ENCODE peak calls at places on chromosome 6, in six cellular contexts. One of them, this sample, is unnamed.

GRCh38 chr6:71419954-71420692 is 131.5 kb downstream of the OGFRL1 start:
- DNase-seq in hepatocyte: peak
- DNase-seq in osteoblast: peak
- DNase-seq in ovary: peak
- DNase-seq in CD8-positive, alpha-beta memory T cell: no peak
- DNase-seq in Peyer's patch: peak
- DNase-seq in this sample: peak

GRCh38 chr6:42017021-42017643 is 33.2 kb upstream of the TAF8 start:
- DNase-seq in osteoblast: peak
- DNase-seq in Peyer's patch: no peak
- DNase-seq in ovary: no peak
- DNase-seq in CD8-positive, alpha-beta memory T cell: no peak
- DNase-seq in hepatocyte: no peak
- DNase-seq in this sample: no peak

GRCh38 chr6:147900191-147900830 is 391.8 kb downstream of the SAMD5 start:
- DNase-seq in hepatocyte: no peak
- DNase-seq in osteoblast: peak
- DNase-seq in ovary: no peak
- DNase-seq in CD8-positive, alpha-beta memory T cell: no peak
- DNase-seq in Peyer's patch: no peak
- DNase-seq in this sample: no peak

GRCh38 chr6:68653074-68653705 is 18.1 kb downstream of the ADGRB3 start:
- DNase-seq in CD8-positive, alpha-beta memory T cell: no peak
- DNase-seq in ovary: no peak
- DNase-seq in Peyer's patch: no peak
- DNase-seq in osteoblast: no peak
- DNase-seq in hepatocyte: no peak
- DNase-seq in this sample: no peak

GRCh38 chr6:139533573-139534471 is 159.4 kb upstream of the CITED2 start:
- DNase-seq in hepatocyte: peak
- DNase-seq in ovary: no peak
- DNase-seq in osteoblast: no peak
- DNase-seq in CD8-positive, alpha-beta memory T cell: no peak
- DNase-seq in Peyer's patch: peak
- DNase-seq in this sample: no peak

GRCh38 chr6:142903806-142904205 is 41.2 kb downstream of the HIVEP2 start:
- DNase-seq in Peyer's patch: no peak
- DNase-seq in ovary: no peak
- DNase-seq in osteoblast: no peak
- DNase-seq in CD8-positive, alpha-beta memory T cell: no peak
- DNase-seq in hepatocyte: no peak
- DNase-seq in this sample: no peak

GRCh38 chr6:106967936-106968555 is 6.5 kb downstream of the CD24 start:
- DNase-seq in hepatocyte: no peak
- DNase-seq in ovary: no peak
- DNase-seq in osteoblast: no peak
- DNase-seq in CD8-positive, alpha-beta memory T cell: no peak
- DNase-seq in Peyer's patch: no peak
- DNase-seq in this sample: no peak

GRCh38 chr6:91634791-91635190 is 1047.9 kb upstream of the MAP3K7 start:
- DNase-seq in osteoblast: no peak
- DNase-seq in Peyer's patch: no peak
- DNase-seq in hepatocyte: no peak
- DNase-seq in CD8-positive, alpha-beta memory T cell: no peak
- DNase-seq in ovary: no peak
- DNase-seq in this sample: no peak

GRCh38 chr6:131923356-131923755 is 27.8 kb downstream of the CCN2 start:
- DNase-seq in CD8-positive, alpha-beta memory T cell: no peak
- DNase-seq in ovary: peak
- DNase-seq in osteoblast: no peak
- DNase-seq in Peyer's patch: no peak
- DNase-seq in hepatocyte: peak
- DNase-seq in this sample: no peak

GRCh38 chr6:157995458-157995857 is 13.8 kb downstream of the SYNJ2 start:
- DNase-seq in ovary: no peak
- DNase-seq in hepatocyte: no peak
- DNase-seq in CD8-positive, alpha-beta memory T cell: no peak
- DNase-seq in Peyer's patch: no peak
- DNase-seq in osteoblast: no peak
- DNase-seq in this sample: no peak

GRCh38 chr6:137432054-137432545 is 62.1 kb downstream of the OLIG3 start:
- DNase-seq in Peyer's patch: no peak
- DNase-seq in CD8-positive, alpha-beta memory T cell: no peak
- DNase-seq in osteoblast: no peak
- DNase-seq in ovary: no peak
- DNase-seq in hepatocyte: no peak
- DNase-seq in this sample: no peak

GRCh38 chr6:149366237-149366921 is 33.7 kb upstream of the SUMO4 start:
- DNase-seq in hepatocyte: no peak
- DNase-seq in CD8-positive, alpha-beta memory T cell: no peak
- DNase-seq in ovary: no peak
- DNase-seq in Peyer's patch: no peak
- DNase-seq in osteoblast: no peak
- DNase-seq in this sample: no peak
- H3K27ac ChIP-seq in hepatocyte: no peak
- H3K27ac ChIP-seq in CD8-positive, alpha-beta memory T cell: no peak
- H3K27ac ChIP-seq in ovary: no peak
- H3K27ac ChIP-seq in Peyer's patch: no peak
- H3K27ac ChIP-seq in osteoblast: no peak
- H3K27ac ChIP-seq in this sample: no peak

DNA sequence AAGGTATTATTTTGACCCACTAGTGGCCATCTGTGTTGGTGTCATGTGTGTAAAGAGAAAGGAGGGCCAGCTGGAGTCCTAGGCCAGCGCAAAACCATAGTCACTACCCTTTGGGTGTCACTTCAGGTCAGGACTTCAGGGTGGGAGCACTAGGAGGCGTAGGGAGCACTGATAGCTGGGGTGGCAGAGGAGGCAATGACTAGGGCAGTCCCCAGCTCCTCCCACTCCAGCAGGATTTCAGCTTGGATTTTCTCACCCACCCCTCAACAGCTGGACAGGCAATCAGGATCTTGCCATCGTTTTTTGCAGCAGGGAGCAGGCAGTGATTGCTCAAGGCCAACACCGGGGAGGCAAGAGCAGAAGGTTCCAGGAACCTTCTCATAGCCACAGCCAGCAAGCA is 4.2 kb upstream of the HLA-DOA start:
- DNase-seq in CD8-positive, alpha-beta memory T cell: no peak
- DNase-seq in osteoblast: no peak
- DNase-seq in Peyer's patch: no peak
- DNase-seq in ovary: no peak
- DNase-seq in hepatocyte: no peak
- DNase-seq in this sample: no peak
- H3K4me3 ChIP-seq in CD8-positive, alpha-beta memory T cell: no peak
- H3K4me3 ChIP-seq in osteoblast: no peak
- H3K4me3 ChIP-seq in Peyer's patch: no peak
- H3K4me3 ChIP-seq in ovary: no peak
- H3K4me3 ChIP-seq in hepatocyte: no peak
- H3K4me3 ChIP-seq in this sample: no peak

DNA sequence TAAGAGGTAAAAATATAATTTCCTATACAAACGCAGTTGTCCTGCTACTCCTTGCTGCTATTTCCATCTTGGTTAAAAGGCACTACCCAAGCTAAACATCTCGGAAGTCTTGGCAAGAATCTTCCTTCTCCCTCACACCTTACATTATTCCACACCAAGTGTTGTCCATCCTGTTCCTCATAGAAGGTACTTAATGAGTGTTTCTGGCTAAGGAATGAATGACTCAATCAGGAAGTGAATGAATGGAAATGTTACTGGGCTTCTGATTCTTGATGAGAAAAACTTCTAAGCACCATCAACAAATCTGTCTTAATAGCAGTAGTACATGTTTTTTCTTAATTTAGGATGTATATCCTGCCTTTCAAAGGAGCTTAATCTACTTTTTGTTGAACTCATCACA is 40.6 kb upstream of the RSPO3 start:
- DNase-seq in osteoblast: no peak
- DNase-seq in hepatocyte: no peak
- DNase-seq in CD8-positive, alpha-beta memory T cell: no peak
- DNase-seq in Peyer's patch: no peak
- DNase-seq in ovary: no peak
- DNase-seq in this sample: no peak
- H3K27ac ChIP-seq in osteoblast: no peak
- H3K27ac ChIP-seq in hepatocyte: no peak
- H3K27ac ChIP-seq in CD8-positive, alpha-beta memory T cell: no peak
- H3K27ac ChIP-seq in Peyer's patch: no peak
- H3K27ac ChIP-seq in ovary: no peak
- H3K27ac ChIP-seq in this sample: no peak

GRCh38 chr6:46186583-46186982 is 15.8 kb upstream of the ENPP5 start:
- DNase-seq in ovary: no peak
- DNase-seq in Peyer's patch: no peak
- DNase-seq in CD8-positive, alpha-beta memory T cell: no peak
- DNase-seq in hepatocyte: no peak
- DNase-seq in osteoblast: no peak
- DNase-seq in this sample: no peak
- H3K4me3 ChIP-seq in ovary: no peak
- H3K4me3 ChIP-seq in Peyer's patch: no peak
- H3K4me3 ChIP-seq in CD8-positive, alpha-beta memory T cell: no peak
- H3K4me3 ChIP-seq in hepatocyte: no peak
- H3K4me3 ChIP-seq in osteoblast: no peak
- H3K4me3 ChIP-seq in this sample: no peak

DNA sequence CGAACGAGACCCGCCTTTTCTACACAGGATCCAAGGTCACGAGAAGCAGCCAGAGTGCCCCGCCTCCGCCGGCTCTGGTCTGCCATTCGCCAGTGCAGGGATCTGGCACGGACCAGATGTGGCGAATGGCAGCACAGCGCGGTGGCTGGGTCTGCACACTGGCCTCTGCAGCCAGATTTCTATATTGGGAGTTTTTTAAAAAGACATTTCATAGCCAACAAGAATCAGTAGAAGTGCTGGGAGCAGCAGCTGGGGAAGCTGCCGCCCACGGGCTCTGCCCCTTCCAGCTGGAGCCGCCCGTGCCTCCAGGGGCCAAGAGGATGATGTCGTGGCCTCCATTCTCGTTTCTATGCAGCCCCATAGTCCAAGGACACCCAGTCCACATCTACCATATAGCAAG is 333.5 kb downstream of the ZFAND3 start:
- DNase-seq in CD8-positive, alpha-beta memory T cell: no peak
- DNase-seq in osteoblast: no peak
- DNase-seq in ovary: no peak
- DNase-seq in hepatocyte: no peak
- DNase-seq in Peyer's patch: no peak
- DNase-seq in this sample: no peak
- H3K27ac ChIP-seq in CD8-positive, alpha-beta memory T cell: no peak
- H3K27ac ChIP-seq in osteoblast: no peak
- H3K27ac ChIP-seq in ovary: no peak
- H3K27ac ChIP-seq in hepatocyte: no peak
- H3K27ac ChIP-seq in Peyer's patch: no peak
- H3K27ac ChIP-seq in this sample: no peak

GRCh38 chr6:36598326-36598725 is 4.2 kb downstream of the SRSF3 start:
- DNase-seq in Peyer's patch: no peak
- DNase-seq in hepatocyte: no peak
- DNase-seq in osteoblast: no peak
- DNase-seq in ovary: no peak
- DNase-seq in CD8-positive, alpha-beta memory T cell: no peak
- DNase-seq in this sample: no peak

GRCh38 chr6:36600564-36601146 is 6.5 kb downstream of the SRSF3 start:
- DNase-seq in ovary: no peak
- DNase-seq in osteoblast: no peak
- DNase-seq in hepatocyte: no peak
- DNase-seq in CD8-positive, alpha-beta memory T cell: no peak
- DNase-seq in Peyer's patch: no peak
- DNase-seq in this sample: no peak

GRCh38 chr6:36597775-36598174 is 3.6 kb downstream of the SRSF3 start:
- DNase-seq in hepatocyte: no peak
- DNase-seq in CD8-positive, alpha-beta memory T cell: no peak
- DNase-seq in Peyer's patch: no peak
- DNase-seq in osteoblast: no peak
- DNase-seq in ovary: no peak
- DNase-seq in this sample: peak

GRCh38 chr6:36598739-36599318 is 4.7 kb downstream of the SRSF3 start:
- DNase-seq in ovary: no peak
- DNase-seq in Peyer's patch: no peak
- DNase-seq in CD8-positive, alpha-beta memory T cell: no peak
- DNase-seq in osteoblast: peak
- DNase-seq in hepatocyte: no peak
- DNase-seq in this sample: no peak

GRCh38 chr6:36599791-36600209 is 5.6 kb downstream of the SRSF3 start:
- DNase-seq in osteoblast: peak
- DNase-seq in Peyer's patch: peak
- DNase-seq in hepatocyte: peak
- DNase-seq in ovary: peak
- DNase-seq in CD8-positive, alpha-beta memory T cell: peak
- DNase-seq in this sample: peak
- H3K4me3 ChIP-seq in osteoblast: peak
- H3K4me3 ChIP-seq in Peyer's patch: peak
- H3K4me3 ChIP-seq in hepatocyte: peak
- H3K4me3 ChIP-seq in ovary: peak
- H3K4me3 ChIP-seq in CD8-positive, alpha-beta memory T cell: peak
- H3K4me3 ChIP-seq in this sample: peak

GRCh38 chr6:105359419-105360366 is 43.2 kb downstream of the PREP start:
- DNase-seq in Peyer's patch: no peak
- DNase-seq in ovary: no peak
- DNase-seq in hepatocyte: peak
- DNase-seq in osteoblast: peak
- DNase-seq in CD8-positive, alpha-beta memory T cell: no peak
- DNase-seq in this sample: no peak
- H3K27ac ChIP-seq in Peyer's patch: no peak
- H3K27ac ChIP-seq in ovary: no peak
- H3K27ac ChIP-seq in hepatocyte: peak
- H3K27ac ChIP-seq in osteoblast: peak
- H3K27ac ChIP-seq in CD8-positive, alpha-beta memory T cell: no peak
- H3K27ac ChIP-seq in this sample: no peak

GRCh38 chr6:18478610-18479009 is 91.5 kb downstream of the RNF144B start:
- DNase-seq in hepatocyte: no peak
- DNase-seq in Peyer's patch: no peak
- DNase-seq in osteoblast: no peak
- DNase-seq in ovary: no peak
- DNase-seq in CD8-positive, alpha-beta memory T cell: no peak
- DNase-seq in this sample: no peak
- H3K4me3 ChIP-seq in hepatocyte: no peak
- H3K4me3 ChIP-seq in Peyer's patch: no peak
- H3K4me3 ChIP-seq in osteoblast: no peak
- H3K4me3 ChIP-seq in ovary: no peak
- H3K4me3 ChIP-seq in CD8-positive, alpha-beta memory T cell: no peak
- H3K4me3 ChIP-seq in this sample: no peak